ENCODE peak calls at places on chromosomes 11 and 22, in eight cellular contexts. T, O, V, J, L, U, N and H are unnamed samples.

GRCh38 chr22:47397673-47398072 is 635.2 kb downstream of the TBC1D22A start:
- DNase-seq in T (no peak), O (no peak), V (no peak), J (no peak), L (no peak), U (no peak), N (no peak), H (no peak)

GRCh38 chr11:57491371-57492061 is 24.0 kb downstream of the SLC43A1 start:
- DNase-seq in T (no peak), O (no peak), V (no peak), J (no peak), L (no peak), U (peak), N (peak), H (no peak)

GRCh38 chr11:109033627-109034340 is 368.9 kb downstream of the DDX10 start:
- DNase-seq in T (no peak), O (no peak), V (no peak), J (no peak), L (no peak), U (no peak), N (no peak), H (no peak)

GRCh38 chr11:76838422-76839068 is 22.2 kb upstream of the ACER3 start:
- DNase-seq in T (peak), O (no peak), V (no peak), J (no peak), L (no peak), U (no peak), N (no peak), H (no peak)

GRCh38 chr11:6022954-6023353 is 7.6 kb downstream of the OR56A1 start:
- DNase-seq in T (no peak), O (peak), V (peak), J (no peak), L (no peak), U (no peak), N (peak), H (no peak)

GRCh38 chr11:32991898-32992297 is 23.8 kb upstream of the DEPDC7 start:
- DNase-seq in T (no peak), O (no peak), V (no peak), J (no peak), L (no peak), U (no peak), N (no peak), H (no peak)

GRCh38 chr11:44818110-44818509 is 91.3 kb downstream of the TSPAN18 start:
- DNase-seq in T (peak), O (no peak), V (no peak), J (no peak), L (no peak), U (no peak), N (no peak), H (no peak)

GRCh38 chr11:70265341-70265740 is 5.1 kb upstream of the PPFIA1 start:
- DNase-seq in T (no peak), O (no peak), V (no peak), J (no peak), L (no peak), U (no peak), N (no peak), H (no peak)

GRCh38 chr11:47259178-47259977 is 1.6 kb downstream of the NR1H3 start:
- DNase-seq in T (no peak), O (no peak), V (no peak), J (no peak), L (no peak), U (peak), N (peak), H (no peak)

GRCh38 chr22:44666207-44666585 is 35.8 kb upstream of the PRR5 start:
- DNase-seq in T (no peak), O (no peak), V (no peak), J (no peak), L (no peak), U (no peak), N (no peak), H (no peak)

GRCh38 chr11:74605403-74605802 is 13.0 kb downstream of the POLD3 start:
- DNase-seq in T (no peak), O (no peak), V (no peak), J (no peak), L (no peak), U (no peak), N (no peak), H (no peak)

GRCh38 chr11:82792319-82792718 is 58.7 kb upstream of the FAM181B start:
- DNase-seq in T (no peak), O (no peak), V (no peak), J (no peak), L (no peak), U (no peak), N (no peak), H (no peak)

GRCh38 chr11:57434640-57435546 is 8.0 kb upstream of the SLC43A3 start:
- DNase-seq in T (no peak), O (no peak), V (no peak), J (no peak), L (no peak), U (no peak), N (no peak), H (no peak)

GRCh38 chr22:47750086-47750485 is 987.6 kb downstream of the TBC1D22A start:
- DNase-seq in T (no peak), O (no peak), V (no peak), J (no peak), L (no peak), U (no peak), N (no peak), H (no peak)

GRCh38 chr11:2752204-2752772 is 52.5 kb upstream of the KCNQ1OT1 start:
- DNase-seq in T (no peak), O (no peak), V (no peak), J (no peak), L (no peak), U (no peak), N (peak), H (no peak)

GRCh38 chr11:64372802-64373597 is 14.0 kb downstream of the RPS6KA4 start:
- DNase-seq in T (no peak), O (no peak), V (peak), J (peak), L (no peak), U (no peak), N (peak), H (no peak)

GRCh38 chr11:63939351-63939920 is 634 bp downstream of the NAA40 start:
- DNase-seq in T (no peak), O (no peak), V (no peak), J (no peak), L (no peak), U (no peak), N (peak), H (no peak)

GRCh38 chr11:2138075-2138435 is 1.1 kb downstream of the IGF2 start:
- DNase-seq in T (no peak), O (no peak), V (no peak), J (no peak), L (no peak), U (no peak), N (no peak), H (no peak)

GRCh38 chr11:110011595-110011994 is 81.6 kb upstream of the ZC3H12C start:
- DNase-seq in T (no peak), O (no peak), V (no peak), J (no peak), L (no peak), U (no peak), N (no peak), H (no peak)

GRCh38 chr11:128903248-128904041 is 12.3 kb downstream of the KCNJ5 start:
- DNase-seq in T (no peak), O (no peak), V (no peak), J (no peak), L (no peak), U (no peak), N (peak), H (no peak)

GRCh38 chr11:71190551-71190950 is 61.8 kb downstream of the SHANK2 start:
- DNase-seq in T (no peak), O (no peak), V (no peak), J (no peak), L (no peak), U (no peak), N (no peak), H (no peak)